ENCODE peak calls at places on chromosome 10, in nine cellular contexts. S is transverse colon, Z is psoas muscle, P is GM23338, Q is cardiac muscle cell, T is ascending aorta, F is fibroblast of lung, G is HCT116, K is uterus. V is an unnamed sample.

GRCh38 chr10:73644015-73644743 is 2.9 kb upstream of the MYOZ1 start:
- DNase-seq in S (peak; percentile 64), Z (no peak), P (peak; percentile 89), Q (peak; percentile 80), T (peak; percentile 74), F (peak; percentile 79), G (peak; percentile 58), K (peak; percentile 59), V (peak; percentile 65)

GRCh38 chr10:78914060-78914378 is 154.7 kb upstream of the ZMIZ1 start:
- DNase-seq in S (no peak), Z (no peak), P (no peak), Q (no peak), T (no peak), F (no peak), G (no peak), K (no peak), V (no peak)

GRCh38 chr10:116892873-116893685 is 43.8 kb downstream of the ENO4 start:
- DNase-seq in S (no peak), Z (no peak), P (no peak), Q (no peak), T (no peak), F (peak; percentile 4), G (no peak), K (no peak), V (no peak)

GRCh38 chr10:24505759-24506158 is 217.9 kb downstream of the ARHGAP21 start:
- DNase-seq in S (no peak), Z (no peak), P (no peak), Q (no peak), T (no peak), F (peak; percentile 27), G (no peak), K (no peak), V (no peak)

GRCh38 chr10:93701903-93702277 is 502 bp downstream of the FRA10AC1 start:
- DNase-seq in S (no peak), Z (no peak), P (peak; percentile 34), Q (peak; percentile 40), T (no peak), F (peak; percentile 54), G (no peak), K (no peak), V (no peak)

GRCh38 chr10:49375611-49376010 is 20.3 kb downstream of the DRGX start:
- DNase-seq in S (no peak), Z (no peak), P (no peak), Q (no peak), T (no peak), F (no peak), G (no peak), K (no peak), V (no peak)

GRCh38 chr10:74249865-74250264 is 98.8 kb downstream of the ADK start:
- DNase-seq in S (no peak), Z (no peak), P (no peak), Q (no peak), T (no peak), F (peak; percentile 17), G (no peak), K (no peak), V (no peak)

GRCh38 chr10:49519717-49520116 is 19.2 kb downstream of the ERCC6 start:
- DNase-seq in S (no peak), Z (no peak), P (no peak), Q (no peak), T (no peak), F (no peak), G (no peak), K (no peak), V (no peak)

GRCh38 chr10:76429642-76430041 is 998.2 kb downstream of the LRMDA start:
- DNase-seq in S (no peak), Z (no peak), P (peak; percentile 18), Q (peak; percentile 23), T (no peak), F (no peak), G (no peak), K (no peak), V (no peak)

GRCh38 chr10:58266003-58266825 is 1.5 kb downstream of the IPMK start:
- DNase-seq in S (no peak), Z (no peak), P (no peak), Q (peak; percentile 3), T (no peak), F (peak; percentile 67), G (no peak), K (no peak), V (peak; percentile 73)

GRCh38 chr10:79376751-79377556 is 29.7 kb downstream of the PPIF start:
- DNase-seq in S (no peak), Z (no peak), P (no peak), Q (no peak), T (peak; percentile 54), F (no peak), G (no peak), K (no peak), V (no peak)

GRCh38 chr10:131000244-131000643 is 311.3 kb downstream of the TCERG1L start:
- DNase-seq in S (no peak), Z (no peak), P (no peak), Q (no peak), T (no peak), F (no peak), G (no peak), K (no peak), V (no peak)

GRCh38 chr10:97623277-97623676 is 10.0 kb downstream of the MORN4 start:
- DNase-seq in S (no peak), Z (no peak), P (no peak), Q (no peak), T (no peak), F (no peak), G (no peak), K (no peak), V (no peak)

GRCh38 chr10:73139251-73139650 is 28.6 kb downstream of the ECD start:
- DNase-seq in S (no peak), Z (no peak), P (no peak), Q (no peak), T (no peak), F (no peak), G (no peak), K (no peak), V (no peak)

DNA sequence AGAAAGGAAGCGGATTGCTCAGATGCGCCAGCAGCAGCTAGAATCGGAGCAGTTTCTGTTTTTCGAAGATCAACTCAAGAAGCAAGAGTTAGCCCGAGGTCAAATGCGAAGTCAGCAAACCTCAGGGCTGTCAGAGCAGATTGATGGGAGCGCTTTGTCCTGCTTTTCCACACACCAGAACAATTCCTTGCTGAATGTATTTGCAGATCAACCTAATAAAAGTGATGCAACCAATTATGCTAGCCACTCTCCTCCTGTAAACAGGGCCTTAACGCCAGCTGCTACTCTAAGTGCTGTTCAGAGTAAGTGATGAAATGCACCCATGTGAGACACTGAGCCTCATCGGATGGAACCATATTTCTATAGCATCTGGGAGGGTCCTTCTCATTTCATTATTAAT is 33.1 kb downstream of the STAMBPL1 start:
- DNase-seq in S (no peak), Z (no peak), P (no peak), Q (no peak), T (no peak), F (peak; percentile 78), G (no peak), K (no peak), V (no peak)
- H3K27ac ChIP-seq in S (peak overlapping the region; percentile 6), Z (no peak overlapping the region), P (no peak overlapping the region), Q (no peak overlapping the region), T (no peak overlapping the region), F (peak overlapping the region; percentile 8), G (no peak overlapping the region), K (peak overlapping the region; percentile 35), V (peak overlapping the region; percentile 42)

GRCh38 chr10:13382759-13383753 is 35.0 kb upstream of the SEPHS1 start:
- DNase-seq in S (peak; percentile 89), Z (no peak), P (peak; percentile 67), Q (no peak), T (no peak), F (no peak), G (no peak), K (no peak), V (peak; percentile 95)
- H3K4me3 ChIP-seq in S (no peak overlapping the region), Z (peak overlapping the region; percentile 30), P (peak overlapping the region; percentile 64), Q (no peak overlapping the region), T (no peak overlapping the region), F (no peak overlapping the region), G (peak overlapping the region; percentile 54), K (no peak overlapping the region), V (peak overlapping the region; percentile 40)

DNA sequence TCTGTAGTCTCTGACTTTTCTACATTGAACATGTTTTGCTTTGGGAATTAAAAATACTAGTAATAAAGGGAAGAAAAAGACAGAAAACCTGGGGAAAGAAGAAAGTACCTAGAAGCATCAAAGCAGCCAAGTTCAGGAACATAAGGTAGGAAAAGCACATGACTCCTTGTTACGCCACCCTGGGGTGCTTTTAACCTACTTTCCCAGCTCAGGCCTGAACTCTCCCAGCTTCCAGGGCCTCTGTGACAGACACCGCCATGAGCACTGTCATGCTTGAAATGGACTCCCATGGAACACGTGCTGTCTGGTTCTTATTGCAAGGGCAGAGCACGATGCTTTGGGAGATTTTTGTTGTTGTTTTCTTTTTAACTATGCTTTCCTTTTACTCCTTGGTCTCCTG is 11.4 kb downstream of the ACTR1A start:
- DNase-seq in S (no peak), Z (no peak), P (no peak), Q (no peak), T (no peak), F (no peak), G (no peak), K (no peak), V (no peak)
- H3K36me3 ChIP-seq in S (peaks cover 8% of the 10 kb centered on the region), Z (peaks cover 49% of the 10 kb centered on the region), P (peaks cover 20% of the 10 kb centered on the region), Q (peaks cover 32% of the 10 kb centered on the region), T (peaks cover 47% of the 10 kb centered on the region), F (peaks cover 13% of the 10 kb centered on the region), G (peaks cover 34% of the 10 kb centered on the region), K (no peaks in the 10 kb centered on the region), V (peaks cover 3% of the 10 kb centered on the region)

DNA sequence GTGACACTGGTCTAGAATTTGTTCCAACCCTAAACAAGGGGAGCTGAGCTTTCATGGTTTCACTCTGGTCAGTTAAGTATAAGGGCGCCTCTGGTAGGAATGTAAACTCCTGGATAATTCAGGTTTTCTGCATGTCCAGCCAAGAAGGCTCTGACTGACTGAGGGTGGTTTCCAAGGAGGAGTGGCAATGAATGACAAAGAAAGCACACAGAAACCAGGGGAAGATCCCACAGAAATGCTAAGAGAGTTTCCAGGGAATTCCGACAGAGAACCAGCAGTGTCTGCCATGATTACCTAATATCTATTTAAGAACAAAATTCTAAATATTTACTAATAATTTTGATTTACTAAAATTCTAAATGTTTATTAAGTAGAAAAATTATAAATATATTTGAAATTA is 27.3 kb upstream of the NRG3 start:
- DNase-seq in S (no peak), Z (no peak), P (peak; percentile 82), Q (no peak), T (no peak), F (no peak), G (no peak), K (no peak), V (no peak)
- H3K27ac ChIP-seq in S (no peak overlapping the region), Z (no peak overlapping the region), P (peak overlapping the region; percentile 58), Q (no peak overlapping the region), T (no peak overlapping the region), F (no peak overlapping the region), G (no peak overlapping the region), K (no peak overlapping the region), V (no peak overlapping the region)

DNA sequence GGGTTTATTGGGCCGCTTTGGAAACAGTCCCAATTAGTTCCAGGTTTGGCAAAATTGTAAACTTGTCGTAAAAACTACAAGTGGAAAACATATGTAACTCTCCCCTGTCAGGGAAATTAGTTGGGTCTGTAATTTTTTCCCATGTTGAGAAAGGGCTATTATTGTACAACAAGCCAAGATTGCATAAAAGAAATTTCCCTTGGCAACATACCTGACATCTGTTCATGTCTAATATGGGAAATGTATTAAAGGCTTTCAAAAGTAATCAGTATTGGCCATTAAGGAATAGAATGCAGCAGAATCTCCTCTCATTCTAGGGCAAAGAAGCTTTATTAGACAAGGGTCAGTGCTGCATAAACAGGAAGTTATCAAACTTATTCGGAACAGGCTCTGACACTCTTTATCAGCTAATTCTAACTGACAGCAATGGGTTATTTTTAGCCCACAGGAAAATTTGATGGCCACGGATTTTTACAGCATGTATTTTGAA is 158.0 kb downstream of the ARID5B start:
- DNase-seq in S (no peak), Z (no peak), P (no peak), Q (no peak), T (no peak), F (no peak), G (no peak), K (no peak), V (no peak)
- H3K4me3 ChIP-seq in S (no peak overlapping the region), Z (no peak overlapping the region), P (no peak overlapping the region), Q (no peak overlapping the region), T (no peak overlapping the region), F (no peak overlapping the region), G (no peak overlapping the region), K (no peak overlapping the region), V (no peak overlapping the region)